ENCODE peak calls at places on chromosomes 4 and X, in ten cellular contexts. H is nephron progenitor cell, A is breast epithelium, S is transverse colon, B is IMR-90, Y is activated B cell treated with CpG ODN at 0.5 μM for 24 hours, X is retinal pigment epithelial cell, L is endothelial cell, R is AG10803, E is lower lobe of right lung. K is an unnamed sample.

GRCh38 chr4:139593091-139593564 is 37.1 kb upstream of the SETD7 start:
- DNase-seq in A (no peak), X (no peak), B (peak; percentile 92), L (no peak), R (peak; percentile 75), H (no peak), E (no peak), Y (no peak), S (no peak), K (no peak)

GRCh38 chr4:16224264-16224663 is 2.0 kb downstream of the TAPT1 start:
- DNase-seq in X (no peak), H (no peak), L (no peak), R (no peak), E (no peak), S (no peak), B (no peak), A (no peak), Y (no peak), K (no peak)

GRCh38 chr4:82630079-82630478 is 68.3 kb upstream of the TMEM150C start:
- DNase-seq in L (no peak), B (no peak), Y (no peak), S (no peak), A (no peak), E (no peak), R (no peak), H (no peak), X (no peak), K (no peak)

GRCh38 chr4:112386051-112386450 is 88.9 kb downstream of the ALPK1 start:
- DNase-seq in R (no peak), S (no peak), Y (no peak), H (peak; percentile 44), E (no peak), X (no peak), B (no peak), A (no peak), L (no peak), K (no peak)

GRCh38 chr4:78476108-78476704 is 75.4 kb upstream of the ANXA3 start:
- DNase-seq in S (no peak), R (no peak), X (no peak), Y (no peak), H (no peak), L (no peak), E (no peak), A (no peak), B (no peak), K (no peak)

GRCh38 chr4:145937990-145938611 is 522 bp downstream of the ZNF827 start:
- DNase-seq in S (peak; percentile 28), R (peak; percentile 23), L (peak; percentile 11), B (peak; percentile 27), H (peak; percentile 27), A (no peak), E (no peak), X (no peak), Y (peak; percentile 34), K (no peak)

GRCh38 chr4:108484187-108484586 is 136.2 kb upstream of the RPL34 start:
- DNase-seq in X (no peak), S (no peak), R (no peak), A (no peak), Y (no peak), H (no peak), E (no peak), B (no peak), L (no peak), K (no peak)

GRCh38 chr4:73381214-73381613 is 22.9 kb upstream of the ALB start:
- DNase-seq in X (no peak), L (no peak), E (no peak), A (no peak), B (no peak), Y (no peak), S (no peak), H (no peak), R (no peak), K (no peak)

GRCh38 chrX:141375011-141375730 is 132.9 kb upstream of the SPANXC start:
- DNase-seq in E (no peak), X (peak; percentile 18), A (no peak), B (peak; percentile 1), L (no peak), S (no peak), R (peak; percentile 19), H (no peak), Y (no peak), K (no peak)

GRCh38 chr4:123363729-123364128 is 32.9 kb upstream of the SPRY1 start:
- DNase-seq in B (no peak), S (no peak), H (no peak), L (no peak), R (no peak), X (no peak), A (no peak), Y (no peak), E (no peak), K (no peak)

GRCh38 chrX:74119016-74119910 is 184.7 kb upstream of the ZCCHC13 start:
- DNase-seq in S (no peak), X (no peak), A (no peak), E (no peak), R (peak; percentile 45), B (peak; percentile 57), H (no peak), L (no peak), Y (no peak), K (no peak)

DNA sequence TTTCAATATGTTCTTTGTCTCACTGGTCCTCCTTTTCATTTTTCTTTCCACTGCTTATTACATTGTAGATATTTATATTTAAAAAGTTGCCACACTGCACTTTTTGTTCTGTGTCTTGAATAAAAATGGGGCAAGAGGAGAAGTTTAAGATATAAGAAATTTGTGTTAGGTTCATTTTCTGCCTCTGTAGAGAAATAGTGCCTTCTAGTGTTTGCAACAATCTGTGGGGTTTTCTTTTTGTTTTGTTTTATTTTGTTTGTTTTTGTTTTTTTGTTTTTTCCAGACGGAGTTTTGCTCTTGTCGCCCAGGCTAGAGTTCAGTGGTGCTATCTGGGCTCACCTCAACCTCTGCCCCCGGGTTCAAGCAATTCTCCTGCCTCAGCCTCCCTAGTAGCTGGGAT is 20.1 kb upstream of the SMIM14 start:
- DNase-seq in S (no peak), R (no peak), X (no peak), A (no peak), E (no peak), B (peak; percentile 7), Y (no peak), L (no peak), H (no peak), K (no peak)
- TF ChIP-seq CTCF in S (peak; percentile 25), R (peak; percentile 58), X (peak; percentile 46), A (no peak), E (no peak), B (peak; percentile 66), Y (no peak), L (no peak), H (no peak), K (peak; percentile 12)

GRCh38 chrX:10176121-10177003 is 19.6 kb downstream of the CLCN4 start:
- DNase-seq in A (no peak), S (no peak), Y (no peak), X (no peak), H (no peak), R (no peak), L (no peak), E (no peak), B (no peak), K (no peak)

GRCh38 chrX:10174051-10174450 is 17.3 kb downstream of the CLCN4 start:
- DNase-seq in A (no peak), S (no peak), R (no peak), E (no peak), X (no peak), B (no peak), Y (no peak), H (no peak), L (no peak), K (no peak)

GRCh38 chrX:10177004-10177396 is 20.2 kb downstream of the CLCN4 start:
- DNase-seq in E (no peak), Y (no peak), X (no peak), H (no peak), L (no peak), B (no peak), A (no peak), R (no peak), S (no peak), K (no peak)

GRCh38 chrX:10174810-10175209 is 18.0 kb downstream of the CLCN4 start:
- DNase-seq in H (no peak), R (peak; percentile 55), L (no peak), Y (no peak), A (no peak), S (no peak), E (no peak), B (peak; percentile 38), X (no peak), K (no peak)

GRCh38 chrX:10175317-10175871 is 18.6 kb downstream of the CLCN4 start:
- DNase-seq in S (no peak), X (peak; percentile 62), H (no peak), L (no peak), Y (no peak), A (no peak), R (peak; percentile 62), E (no peak), B (peak; percentile 77), K (no peak)
- TF ChIP-seq CTCF in S (no peak), X (no peak), H (no peak), L (no peak), Y (no peak), A (no peak), R (no peak), E (no peak), B (no peak), K (no peak)

DNA sequence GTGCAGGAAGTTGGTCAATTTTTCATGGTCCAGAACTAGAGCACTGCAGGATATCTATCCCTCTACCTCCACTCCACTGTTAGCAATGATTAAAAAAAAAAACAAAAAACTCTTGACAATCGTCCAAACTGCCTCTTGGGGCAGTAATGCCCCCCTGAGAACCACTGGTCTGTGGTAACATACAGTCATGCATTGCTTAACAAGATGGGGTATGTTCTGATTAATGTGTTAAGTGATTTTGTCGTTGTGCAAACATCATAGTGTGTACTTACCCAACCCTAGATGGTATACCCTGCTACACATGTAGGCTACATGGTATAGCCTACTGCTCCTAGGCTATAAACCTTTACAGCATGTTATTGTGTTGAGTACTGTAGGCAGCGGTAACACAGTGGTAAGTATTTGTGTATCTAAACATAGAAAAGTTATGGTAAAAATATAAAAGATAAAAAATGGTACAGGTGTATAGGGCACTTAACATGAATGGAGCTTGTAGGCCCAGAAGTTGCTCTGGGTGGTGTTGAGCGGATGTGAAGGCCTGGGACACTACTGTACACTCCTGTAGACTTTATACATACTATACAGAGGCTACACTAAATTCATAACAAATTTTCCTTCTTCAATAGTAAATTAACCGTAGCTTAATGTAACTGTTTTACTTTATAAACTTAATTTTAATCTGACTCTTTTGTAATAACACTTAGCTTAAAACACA is 34.1 kb downstream of the ART3 start:
- DNase-seq in B (no peak), H (no peak), A (no peak), R (no peak), L (no peak), S (no peak), E (no peak), Y (no peak), X (no peak), K (no peak)
- TF ChIP-seq CTCF in B (no peak), H (no peak), A (no peak), R (no peak), L (no peak), S (no peak), E (no peak), Y (no peak), X (peak; percentile 20), K (peak; percentile 19)

GRCh38 chr4:28073860-28074555 is 1213.4 kb downstream of the STIM2 start:
- DNase-seq in R (no peak), S (no peak), B (no peak), E (no peak), L (no peak), Y (no peak), A (no peak), H (no peak), X (no peak), K (no peak)
- TF ChIP-seq CTCF in R (peak; percentile 2), S (no peak), B (peak; percentile 10), E (no peak), L (peak; percentile 45), Y (no peak), A (no peak), H (peak; percentile 16), X (peak; percentile 32), K (no peak)

GRCh38 chr4:75668596-75668995 is 4.6 kb downstream of the G3BP2 start:
- DNase-seq in S (no peak), A (no peak), H (no peak), X (no peak), L (no peak), E (no peak), Y (no peak), B (no peak), R (no peak), K (no peak)
- TF ChIP-seq CTCF in S (no peak), A (no peak), H (no peak), X (no peak), L (no peak), E (no peak), Y (no peak), B (no peak), R (no peak), K (no peak)

K was measured in CD14-positive monocyte.